ENCODE peak calls at places on chromosomes 7 and 10, in nine cellular contexts. Q is iris pigment epithelial cell; V is activated CD4-positive, alpha-beta T cell treated with anti-CD3 and anti-CD28 coated beads for 24 hours; H is SW 1271; O is left ventricle myocardium superior; Z is heart right ventricle; E is activated naive CD4-positive, alpha-beta T cell treated with anti-CD3 and anti-CD28 coated beads, Interleukin-2, amount 10 ng/mL, durations not matched to agents 7 days and 5 days; A is upper lobe of right lung; B is activated T-helper 1 cell treated with Interleukin-2 at 50 U/mL for 16 hours. S is an unnamed sample.

GRCh38 chr10:99685232-99686041 is 26.1 kb downstream of the ENTPD7 start:
- DNase-seq in Q (peak), V (no peak), H (no peak), O (no peak), Z (no peak), E (no peak), A (no peak), B (no peak), S (no peak)

GRCh38 chr10:33927347-33927746 is 592.9 kb upstream of the NRP1 start:
- DNase-seq in Q (peak), V (no peak), H (no peak), O (no peak), Z (no peak), E (no peak), A (no peak), B (no peak), S (no peak)

GRCh38 chr7:101814081-101814995 is 3.1 kb upstream of the CUX1 start:
- DNase-seq in Q (peak), V (no peak), H (no peak), O (peak), Z (peak), E (peak), A (peak), B (peak), S (no peak)

GRCh38 chr10:103192451-103193106 is 493 bp downstream of the NT5C2 start:
- DNase-seq in Q (peak), V (peak), H (peak), O (peak), Z (peak), E (peak), A (peak), B (peak), S (no peak)

GRCh38 chr7:13821152-13821787 is 168.2 kb downstream of the ETV1 start:
- DNase-seq in Q (peak), V (no peak), H (no peak), O (no peak), Z (no peak), E (no peak), A (no peak), B (no peak), S (no peak)

GRCh38 chr10:101297901-101298451 is 56.0 kb upstream of the BTRC start:
- DNase-seq in Q (peak), V (peak), H (no peak), O (peak), Z (peak), E (peak), A (peak), B (peak), S (peak)

GRCh38 chr10:42637142-42637541 is 1.2 kb downstream of the ZNF33B start:
- DNase-seq in Q (no peak), V (no peak), H (no peak), O (no peak), Z (no peak), E (no peak), A (no peak), B (no peak), S (no peak)

GRCh38 chr10:29257106-29257783 is 31.6 kb upstream of the LYZL1 start:
- DNase-seq in Q (peak), V (no peak), H (no peak), O (peak), Z (peak), E (no peak), A (no peak), B (no peak), S (no peak)

GRCh38 chr10:49176310-49177268 is 11.6 kb downstream of the TMEM273 start:
- DNase-seq in Q (no peak), V (no peak), H (no peak), O (peak), Z (peak), E (no peak), A (no peak), B (no peak), S (no peak)

GRCh38 chr7:47482013-47482761 is 99.7 kb downstream of the TNS3 start:
- DNase-seq in Q (peak), V (no peak), H (peak), O (no peak), Z (no peak), E (no peak), A (no peak), B (no peak), S (no peak)

GRCh38 chr10:77835669-77836086 is 90.9 kb downstream of the DLG5 start:
- DNase-seq in Q (no peak), V (no peak), H (no peak), O (peak), Z (peak), E (no peak), A (no peak), B (no peak), S (no peak)

GRCh38 chr7:70679666-70680065 is 452.3 kb upstream of the GALNT17 start:
- DNase-seq in Q (no peak), V (no peak), H (no peak), O (no peak), Z (no peak), E (no peak), A (no peak), B (no peak), S (no peak)

GRCh38 chr7:2036786-2037185 is 196.0 kb downstream of the MAD1L1 start:
- DNase-seq in Q (no peak), V (no peak), H (no peak), O (peak), Z (no peak), E (peak), A (peak), B (no peak), S (no peak)

GRCh38 chr10:121596668-121597503 is 1.4 kb downstream of the FGFR2 start:
- DNase-seq in Q (peak), V (no peak), H (no peak), O (peak), Z (peak), E (no peak), A (peak), B (no peak), S (no peak)

GRCh38 chr10:69486922-69487730 is 35.9 kb downstream of the TSPAN15 start:
- DNase-seq in Q (no peak), V (no peak), H (no peak), O (peak), Z (no peak), E (no peak), A (no peak), B (no peak), S (no peak)

GRCh38 chr10:74903491-74903890 is 77.1 kb downstream of the KAT6B start:
- DNase-seq in Q (no peak), V (no peak), H (no peak), O (no peak), Z (no peak), E (no peak), A (no peak), B (no peak), S (no peak)

GRCh38 chr10:101094113-101094512 is 32.3 kb downstream of the KAZALD1 start:
- DNase-seq in Q (no peak), V (no peak), H (no peak), O (no peak), Z (no peak), E (no peak), A (no peak), B (no peak), S (no peak)

GRCh38 chr10:78502208-78502943 is 468.7 kb downstream of the RPS24 start:
- DNase-seq in Q (peak), V (no peak), H (no peak), O (no peak), Z (no peak), E (no peak), A (no peak), B (no peak), S (no peak)

GRCh38 chr10:49071221-49071761 is 44.0 kb downstream of the VSTM4 start:
- DNase-seq in Q (peak), V (no peak), H (no peak), O (no peak), Z (no peak), E (no peak), A (no peak), B (no peak), S (no peak)

GRCh38 chr10:6689036-6689435 is 109.0 kb upstream of the PRKCQ start:
- DNase-seq in Q (no peak), V (no peak), H (no peak), O (no peak), Z (no peak), E (no peak), A (no peak), B (no peak), S (no peak)

S was measured in glomerular endothelial cell.